ENCODE peak calls at places on chromosomes 3 and 15, in six cellular contexts. Y, R, L, A, N and U are unnamed samples. For H3K4me1, the result is how much of the 10 kb centered on the place peaks cover.

GRCh38 chr3:32423534-32423933 is 31.9 kb downstream of the CMTM7 start:
- DNase-seq in Y (no peak), R (no peak), L (no peak), A (no peak), N (no peak), U (no peak)

GRCh38 chr3:142946861-142947260 is 16.6 kb downstream of the PAQR9 start:
- DNase-seq in Y (no peak), R (no peak), L (no peak), A (no peak), N (no peak), U (no peak)

GRCh38 chr3:190180268-190180667 is 59.6 kb upstream of the P3H2 start:
- DNase-seq in Y (no peak), R (no peak), L (no peak), A (peak), N (no peak), U (no peak)

GRCh38 chr15:71730277-71731144 is 79.8 kb upstream of the NR2E3 start:
- DNase-seq in Y (no peak), R (no peak), L (peak), A (peak), N (peak), U (no peak)

GRCh38 chr3:74314696-74315095 is 299.8 kb downstream of the CNTN3 start:
- DNase-seq in Y (no peak), R (no peak), L (no peak), A (peak), N (no peak), U (no peak)

GRCh38 chr3:171566803-171567422 is 106.7 kb upstream of the TNIK start:
- DNase-seq in Y (no peak), R (no peak), L (peak), A (peak), N (no peak), U (no peak)

GRCh38 chr3:73175698-73176097 is 114.2 kb downstream of the EBLN2 start:
- DNase-seq in Y (no peak), R (no peak), L (no peak), A (no peak), N (no peak), U (no peak)

GRCh38 chr3:126375835-126376331 is 18.7 kb upstream of the KLF15 start:
- DNase-seq in Y (no peak), R (no peak), L (no peak), A (no peak), N (no peak), U (no peak)

GRCh38 chr15:39807791-39808190 is 25.1 kb upstream of the FSIP1 start:
- DNase-seq in Y (no peak), R (no peak), L (no peak), A (no peak), N (no peak), U (no peak)

GRCh38 chr3:172869356-172869755 is 118.8 kb downstream of the ECT2 start:
- DNase-seq in Y (no peak), R (no peak), L (no peak), A (peak), N (no peak), U (no peak)

DNA sequence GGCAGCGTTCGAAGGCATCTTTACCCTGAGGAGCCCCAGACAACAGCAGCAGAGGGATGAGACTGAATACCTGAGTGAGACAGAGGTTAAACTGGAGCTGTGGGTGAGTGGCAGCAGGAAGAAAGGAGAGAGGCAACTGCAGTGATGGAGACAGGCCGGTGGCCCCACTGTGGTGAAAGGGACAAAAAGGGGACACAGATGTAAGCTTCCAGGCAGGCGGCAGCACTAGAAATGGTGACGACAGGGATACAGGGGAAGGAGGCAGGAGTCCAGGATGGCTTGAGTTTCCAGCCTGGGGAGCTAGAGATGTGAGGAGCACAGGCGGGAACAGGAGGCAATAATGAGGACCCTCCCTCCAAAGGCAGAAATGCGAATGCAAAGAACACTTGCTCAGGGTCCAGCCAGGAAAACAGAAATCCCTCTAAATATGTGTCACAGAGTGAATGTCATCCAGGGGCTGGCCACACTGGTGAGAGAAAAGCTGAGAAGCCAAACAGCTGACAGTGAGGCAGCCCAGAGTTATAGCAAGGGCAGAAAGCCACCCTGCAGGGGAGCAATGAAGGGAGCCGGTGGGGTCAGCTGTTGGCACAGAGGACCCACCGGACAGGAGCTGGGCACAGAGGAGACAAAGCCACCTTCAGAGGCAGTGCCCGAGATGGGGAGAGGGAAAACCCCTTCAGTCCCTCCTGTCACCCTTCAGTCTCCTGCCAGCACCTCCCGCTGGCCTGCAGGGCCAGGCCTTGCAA is 70.1 kb downstream of the TBC1D2B start:
- DNase-seq in Y (no peak), R (no peak), L (no peak), A (no peak), N (no peak), U (no peak)
- H3K4me1 ChIP-seq in Y (half or more), R (under half), L (under half), A (under half), N (under half), U (half or more)

GRCh38 chr3:151792411-151792810 is 21.5 kb upstream of the AADAC start:
- DNase-seq in Y (no peak), R (no peak), L (no peak), A (no peak), N (no peak), U (no peak)
- H3K4me1 ChIP-seq in Y (under half), R (under half), L (under half), A (under half), N (under half), U (under half)

DNA sequence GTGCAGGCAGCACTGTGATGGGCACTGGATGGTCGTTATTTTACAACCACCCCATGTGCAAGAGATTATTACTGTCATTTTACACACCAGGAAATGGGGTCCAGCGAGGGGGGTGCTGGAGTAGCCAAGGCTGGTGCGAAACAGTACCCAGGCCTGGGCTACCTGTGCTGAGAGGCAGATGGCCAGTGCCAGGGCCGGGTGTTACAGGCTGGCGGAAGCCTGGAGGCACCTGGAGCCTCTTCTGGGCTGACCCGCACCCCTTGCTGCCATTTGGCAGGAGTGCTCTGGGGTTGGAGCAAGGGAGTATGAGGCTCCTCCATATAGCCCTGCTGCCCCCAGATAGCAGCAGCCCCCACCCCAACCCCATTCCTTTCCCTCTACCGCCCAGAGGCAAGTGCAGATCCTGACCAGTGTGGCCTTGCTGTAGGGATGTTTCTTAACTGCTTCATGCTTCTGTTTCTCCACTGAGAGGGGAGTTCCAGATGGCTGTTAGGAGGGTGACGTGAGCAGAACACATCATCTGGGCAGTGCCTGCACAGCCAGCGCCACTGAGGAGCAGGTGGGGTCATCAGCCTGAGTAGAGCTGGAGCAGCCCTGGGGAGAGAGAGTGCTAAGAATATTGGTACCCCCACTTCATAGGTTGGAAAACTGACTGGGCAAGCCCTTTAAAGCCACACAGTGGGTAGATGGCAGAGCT is 15.3 kb downstream of the SNX33 start:
- DNase-seq in Y (no peak), R (no peak), L (no peak), A (no peak), N (no peak), U (no peak)
- H3K4me1 ChIP-seq in Y (half or more), R (under half), L (under half), A (under half), N (half or more), U (under half)

GRCh38 chr3:104614564-104614963 is 752.1 kb upstream of the ALCAM start:
- DNase-seq in Y (no peak), R (no peak), L (no peak), A (no peak), N (no peak), U (no peak)
- H3K4me1 ChIP-seq in Y (under half), R (under half), L (under half), A (under half), N (under half), U (under half)

GRCh38 chr3:58041826-58042324 is 33.7 kb downstream of the FLNB start:
- DNase-seq in Y (no peak), R (no peak), L (no peak), A (peak), N (no peak), U (no peak)
- H3K4me1 ChIP-seq in Y (half or more), R (under half), L (under half), A (half or more), N (half or more), U (under half)

DNA sequence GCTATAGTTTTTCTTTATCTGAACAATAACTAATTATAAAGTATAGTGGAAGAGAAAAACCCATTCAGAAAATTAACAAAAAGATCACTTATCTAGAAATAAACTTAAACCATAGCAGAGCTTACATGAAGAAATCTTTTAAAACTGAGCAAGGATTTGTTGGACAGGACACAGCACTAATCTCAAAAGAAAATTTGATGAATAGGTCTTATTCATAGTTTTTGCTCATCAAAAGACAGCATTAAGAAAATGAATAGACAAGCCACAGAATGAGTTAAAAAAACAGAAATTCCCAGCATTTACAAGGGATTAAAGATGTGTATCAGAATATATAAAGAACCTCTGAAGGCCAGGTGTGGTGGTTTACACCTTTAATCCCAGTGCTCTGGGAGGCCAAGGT is 29.5 kb downstream of the PIK3CA start:
- DNase-seq in Y (no peak), R (no peak), L (no peak), A (no peak), N (no peak), U (no peak)
- H3K4me1 ChIP-seq in Y (under half), R (under half), L (under half), A (under half), N (half or more), U (under half)

GRCh38 chr3:194476784-194477183 is 10.0 kb downstream of the ATP13A3 start:
- DNase-seq in Y (no peak), R (no peak), L (no peak), A (no peak), N (peak), U (no peak)
- H3K4me1 ChIP-seq in Y (under half), R (under half), L (under half), A (half or more), N (half or more), U (under half)